ENCODE peak calls at places on chromosomes 1 and 21, in six cellular contexts. W is H9, V is iris pigment epithelial cell, M is fibroblast of the aortic adventitia, P is neural crest cell, B is aorta. Q is an unnamed sample.

GRCh38 chr1:203291201-203292096 is 13.9 kb upstream of the BTG2 start:
- DNase-seq in W (no peak), V (peak), M (no peak), P (no peak), B (peak), Q (no peak)

GRCh38 chr1:154327466-154328317 is 2.4 kb downstream of the ATP8B2 start:
- DNase-seq in W (peak), V (no peak), M (peak), P (no peak), B (no peak), Q (no peak)

GRCh38 chr1:40132383-40133121 is 28.6 kb upstream of the RLF start:
- DNase-seq in W (no peak), V (no peak), M (no peak), P (no peak), B (no peak), Q (no peak)

GRCh38 chr1:167312871-167313270 is 92.2 kb downstream of the POU2F1 start:
- DNase-seq in W (no peak), V (no peak), M (no peak), P (no peak), B (no peak), Q (no peak)

GRCh38 chr21:26849428-26850115 is 4.4 kb upstream of the ADAMTS1 start:
- DNase-seq in W (no peak), V (peak), M (peak), P (no peak), B (no peak), Q (no peak)

GRCh38 chr21:35048706-35049617 is at the start of gene RUNX1:
- DNase-seq in W (no peak), V (peak), M (peak), P (no peak), B (no peak), Q (peak)

GRCh38 chr1:55768345-55768952 is 553.3 kb upstream of the USP24 start:
- DNase-seq in W (no peak), V (no peak), M (peak), P (no peak), B (no peak), Q (no peak)

GRCh38 chr1:115238336-115239147 is 99.5 kb downstream of the NGF start:
- DNase-seq in W (no peak), V (no peak), M (no peak), P (no peak), B (no peak), Q (no peak)

GRCh38 chr1:55329091-55329490 is 113.9 kb upstream of the USP24 start:
- DNase-seq in W (peak), V (no peak), M (peak), P (no peak), B (no peak), Q (no peak)

GRCh38 chr1:1232224-1232800 is at the start of gene B3GALT6:
- DNase-seq in W (peak), V (peak), M (peak), P (no peak), B (no peak), Q (no peak)

GRCh38 chr1:167689569-167689925 is 32.2 kb upstream of the MPZL1 start:
- DNase-seq in W (no peak), V (peak), M (peak), P (no peak), B (no peak), Q (no peak)

GRCh38 chr1:164699815-164700491 is 141.0 kb downstream of the PBX1 start:
- DNase-seq in W (no peak), V (peak), M (no peak), P (no peak), B (no peak), Q (no peak)

GRCh38 chr1:21904725-21905520 is 32.2 kb downstream of the HSPG2 start:
- DNase-seq in W (no peak), V (peak), M (peak), P (no peak), B (peak), Q (no peak)

GRCh38 chr1:220748091-220748934 is at the start of gene MTARC2:
- DNase-seq in W (peak), V (peak), M (peak), P (peak), B (peak), Q (no peak)

GRCh38 chr1:41348394-41348793 is 12.8 kb upstream of the FOXO6 start:
- DNase-seq in W (no peak), V (no peak), M (no peak), P (no peak), B (peak), Q (no peak)

GRCh38 chr1:204075116-204075636 is 2.3 kb downstream of the SOX13 start:
- DNase-seq in W (no peak), V (no peak), M (peak), P (no peak), B (peak), Q (no peak)

GRCh38 chr1:155873860-155874259 is 14.5 kb downstream of the SYT11 start:
- DNase-seq in W (no peak), V (peak), M (peak), P (no peak), B (no peak), Q (no peak)

GRCh38 chr1:211327341-211327921 is 798 bp downstream of the TRAF5 start:
- DNase-seq in W (peak), V (peak), M (peak), P (no peak), B (no peak), Q (peak)